ENCODE peak calls at places on chromosomes 12 and 14, in ten cellular contexts. U is testis; X is GM12865; Y is astrocyte of the cerebellum; H is CD4-positive, CD25-positive, alpha-beta regulatory T cell; T is lower lobe of right lung; M is coronary artery; A is GM23338; N is cardiac fibroblast; O is PC-3. K is an unnamed sample.

GRCh38 chr12:102093319-102093718 is 26.6 kb downstream of the NUP37 start:
- DNase-seq in N (peak), X (no peak), O (no peak), T (no peak), M (no peak), A (no peak), Y (no peak), H (no peak), U (no peak), K (no peak)

GRCh38 chr14:59271734-59272133 is 83.3 kb downstream of the DAAM1 start:
- DNase-seq in M (no peak), N (peak), U (no peak), O (peak), X (no peak), A (no peak), Y (no peak), H (no peak), T (no peak), K (no peak)

GRCh38 chr12:106126441-106127288 is 12.1 kb downstream of the NUAK1 start:
- DNase-seq in X (no peak), H (no peak), O (peak), U (no peak), T (no peak), A (no peak), M (no peak), N (peak), Y (no peak), K (no peak)

GRCh38 chr12:49019435-49020317 is 1.1 kb upstream of the PRKAG1 start:
- DNase-seq in A (peak), X (peak), O (peak), Y (no peak), N (peak), T (no peak), U (no peak), H (peak), M (peak), K (no peak)

GRCh38 chr12:3543826-3544225 is 52.8 kb downstream of the PRMT8 start:
- DNase-seq in X (no peak), O (no peak), A (no peak), H (no peak), Y (no peak), T (no peak), M (no peak), N (no peak), U (no peak), K (no peak)

GRCh38 chr12:110501722-110502448 is at the start of the genes RAD9B and VPS29:
- DNase-seq in Y (peak), X (peak), A (peak), O (peak), U (peak), M (peak), H (peak), T (peak), N (peak), K (peak)

GRCh38 chr12:4881665-4882064 is 28.0 kb upstream of the KCNA1 start:
- DNase-seq in M (no peak), O (no peak), H (no peak), N (no peak), A (no peak), Y (no peak), T (no peak), X (no peak), U (peak), K (no peak)

GRCh38 chr12:22066235-22066765 is 20.3 kb downstream of the CMAS start:
- DNase-seq in H (no peak), T (no peak), X (no peak), M (no peak), N (no peak), Y (no peak), U (no peak), O (no peak), A (no peak), K (no peak)

GRCh38 chr12:116533343-116534248 is 25.6 kb upstream of the MAP1LC3B2 start:
- DNase-seq in A (peak), M (peak), Y (no peak), T (peak), X (peak), O (peak), H (peak), N (peak), U (peak), K (peak)

GRCh38 chr12:129827985-129828384 is 75.8 kb downstream of the TMEM132D start:
- DNase-seq in A (peak), T (no peak), Y (peak), O (no peak), U (no peak), N (no peak), M (no peak), X (no peak), H (no peak), K (no peak)

DNA sequence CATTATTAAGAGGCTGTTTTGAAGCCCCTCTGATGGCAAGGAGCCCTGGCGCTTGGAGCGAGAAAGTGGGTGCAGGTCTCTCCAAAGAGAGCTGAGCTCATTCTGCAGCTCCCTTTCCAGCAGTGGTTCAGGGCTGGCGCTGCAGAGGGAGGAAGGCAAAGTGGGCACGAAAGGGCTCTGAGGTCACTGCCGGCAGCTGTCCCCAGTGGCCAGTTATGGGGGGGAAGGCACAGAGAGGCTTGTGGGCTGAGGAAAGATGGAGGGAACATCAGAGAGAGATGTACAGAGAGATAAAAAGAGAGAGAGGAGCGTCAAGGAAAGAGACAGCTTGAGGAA is 75.2 kb upstream of the TBX5 start:
- DNase-seq in X (no peak), O (no peak), H (no peak), T (no peak), Y (no peak), U (no peak), M (no peak), N (no peak), A (peak), K (no peak)
- H3K4me3 ChIP-seq in X (no peak), O (no peak), H (no peak), T (peak), Y (no peak), U (no peak), M (no peak), N (no peak), A (peak), K (no peak)

GRCh38 chr14:31568671-31569070 is 7.5 kb downstream of the NUBPL start:
- DNase-seq in U (no peak), O (no peak), N (peak), Y (no peak), X (no peak), A (no peak), T (no peak), M (no peak), H (no peak), K (no peak)
- H3K4me3 ChIP-seq in U (no peak), O (no peak), N (no peak), Y (no peak), X (no peak), A (no peak), T (no peak), M (no peak), H (no peak), K (no peak)

DNA sequence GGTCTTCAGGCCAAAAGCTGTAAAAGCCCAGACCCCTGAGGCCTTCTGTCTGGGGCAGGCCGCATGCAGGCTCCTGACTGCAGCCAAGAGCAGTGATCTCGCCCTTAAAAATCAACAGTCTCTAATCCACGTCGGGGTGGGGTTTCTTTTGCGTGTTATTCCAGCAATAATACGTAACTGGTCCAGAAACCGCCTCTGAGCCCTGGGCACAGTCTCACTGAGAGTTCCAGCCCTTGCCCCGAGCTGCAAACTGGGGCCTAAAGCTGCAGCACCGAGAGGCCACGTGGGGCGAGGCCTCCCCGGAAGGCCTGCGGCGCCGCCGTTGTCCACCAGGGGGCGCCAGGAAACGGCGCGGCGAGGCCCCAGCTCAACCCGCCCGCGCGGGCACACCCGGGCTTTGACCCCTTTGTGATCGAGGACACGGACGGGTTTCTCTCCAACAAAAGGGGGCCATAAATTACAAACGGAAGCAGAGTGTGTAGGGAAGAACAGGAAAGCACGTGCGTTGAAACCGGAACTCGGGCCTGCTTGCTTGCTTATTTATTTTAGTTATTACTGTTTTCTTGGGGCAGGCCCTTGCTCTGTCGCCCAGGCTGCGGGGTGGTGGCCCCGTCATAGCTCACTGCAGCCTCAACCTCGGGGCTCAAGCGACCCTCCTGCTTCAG is 87.2 kb downstream of the NINJ2 start:
- DNase-seq in H (peak), X (peak), N (peak), U (peak), Y (no peak), T (peak), O (peak), A (peak), M (peak), K (peak)
- H3K4me3 ChIP-seq in H (peak), X (peak), N (no peak), U (peak), Y (no peak), T (peak), O (no peak), A (peak), M (peak), K (peak)

DNA sequence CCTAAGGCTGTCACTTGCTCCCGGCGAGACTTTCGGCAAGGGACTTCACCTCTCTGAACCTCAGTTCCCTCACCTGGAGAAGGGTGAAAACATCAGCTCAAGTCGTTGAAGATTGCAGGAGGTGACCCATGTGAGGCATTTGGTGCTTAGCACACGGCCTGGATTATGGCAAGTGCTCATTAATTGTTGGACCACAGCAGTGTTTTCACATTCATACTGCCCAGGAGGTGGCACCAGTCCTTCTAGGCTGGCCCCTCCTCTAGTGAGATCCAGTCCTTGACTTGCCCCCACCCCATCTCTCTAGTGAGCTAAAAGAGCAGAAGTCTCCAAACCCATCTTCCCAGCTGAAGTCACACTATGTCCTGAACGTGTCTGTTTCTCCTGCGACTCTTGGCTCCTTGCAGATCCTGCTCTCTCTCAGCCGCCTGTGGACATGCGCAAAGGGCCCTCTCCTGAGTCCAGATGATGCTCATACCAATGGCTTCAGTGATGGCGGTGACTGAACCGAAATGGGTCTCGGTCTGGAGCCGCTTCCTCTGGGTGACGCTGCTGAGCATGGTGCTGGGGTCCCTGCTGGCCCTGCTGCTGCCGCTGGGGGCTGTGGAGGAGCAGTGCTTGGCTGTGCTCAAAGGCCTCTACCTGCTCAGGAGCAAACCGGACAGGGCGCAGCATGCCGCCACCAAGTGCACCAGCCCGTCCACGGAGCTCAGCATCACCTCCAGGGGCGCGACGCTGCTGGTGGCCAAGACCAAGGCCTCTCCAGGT is 1.6 kb downstream of the FICD start:
- DNase-seq in U (no peak), O (peak), M (no peak), H (no peak), X (peak), A (peak), Y (no peak), T (no peak), N (no peak), K (no peak)
- H3K4me3 ChIP-seq in U (no peak), O (peak), M (peak), H (peak), X (no peak), A (peak), Y (no peak), T (peak), N (no peak), K (no peak)

GRCh38 chr12:122148657-122149056 is 25.4 kb downstream of the IL31 start:
- DNase-seq in T (no peak), A (no peak), M (no peak), Y (no peak), N (peak), O (no peak), U (no peak), X (no peak), H (no peak), K (no peak)

GRCh38 chr12:122150127-122150681 is 23.8 kb downstream of the IL31 start:
- DNase-seq in X (no peak), O (no peak), Y (no peak), A (no peak), M (no peak), T (no peak), U (no peak), N (no peak), H (no peak), K (no peak)

GRCh38 chr12:122145505-122146330 is 28.3 kb downstream of the IL31 start:
- DNase-seq in H (no peak), T (no peak), O (no peak), U (no peak), A (no peak), N (no peak), X (no peak), M (no peak), Y (no peak), K (no peak)

GRCh38 chr12:122144885-122145284 is 29.1 kb downstream of the IL31 start:
- DNase-seq in M (no peak), X (no peak), O (no peak), U (no peak), N (no peak), H (no peak), T (no peak), Y (no peak), A (no peak), K (no peak)

DNA sequence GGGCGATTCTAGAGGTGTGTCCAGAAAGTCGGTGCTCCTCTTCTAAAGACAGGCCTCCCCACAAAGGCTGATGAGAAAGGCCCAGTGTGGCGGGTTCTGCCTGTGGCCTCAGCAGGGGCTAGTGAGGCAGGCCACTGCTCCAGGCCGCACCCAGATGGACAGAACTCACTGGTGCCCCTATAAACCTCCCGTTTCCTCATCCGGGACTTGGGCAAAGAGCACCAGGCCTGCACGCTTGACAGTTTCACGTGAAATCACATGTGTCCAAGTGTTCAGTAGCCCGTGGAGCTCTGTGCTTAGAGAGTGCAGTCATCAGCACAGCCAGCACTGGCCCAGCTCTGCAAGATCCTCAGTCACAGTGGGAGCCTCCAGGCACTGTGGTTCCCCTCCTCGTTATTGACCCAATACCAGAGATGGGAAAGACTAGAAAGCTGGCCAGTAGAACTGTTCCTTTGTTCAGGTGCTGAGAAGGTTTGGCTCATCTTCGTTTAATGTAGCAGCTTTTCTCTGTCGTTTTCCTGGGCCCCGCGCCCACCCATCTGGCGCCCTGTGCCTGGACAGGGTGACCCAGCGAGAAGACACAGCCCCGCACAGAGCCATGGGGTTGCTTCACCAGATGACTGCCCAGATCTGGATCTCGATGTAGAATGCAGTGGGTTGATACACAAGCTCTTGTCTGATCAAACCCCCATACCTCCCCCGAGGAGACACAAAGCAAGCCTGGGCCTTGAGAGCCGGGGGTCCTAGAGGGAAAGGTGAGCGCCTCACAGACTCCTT is 26.3 kb downstream of the IL31 start:
- DNase-seq in O (no peak), M (no peak), N (no peak), U (no peak), A (no peak), H (no peak), X (no peak), Y (no peak), T (no peak), K (no peak)
- H3K4me3 ChIP-seq in O (no peak), M (no peak), N (no peak), U (no peak), A (no peak), H (no peak), X (no peak), Y (no peak), T (no peak), K (no peak)

GRCh38 chr14:91862417-91862816 is 4.9 kb downstream of the TC2N start:
- DNase-seq in A (no peak), X (no peak), H (no peak), U (no peak), T (no peak), Y (no peak), N (no peak), M (no peak), O (no peak), K (no peak)
- H3K4me3 ChIP-seq in A (no peak), X (no peak), H (peak), U (no peak), T (no peak), Y (no peak), N (no peak), M (no peak), O (no peak), K (no peak)